ENCODE peak calls at places on chromosomes 13 and 19, in four cellular contexts. Z, P, N and D are unnamed samples. For H3K36me3, the result is how much of the 10 kb centered on the place peaks cover.

GRCh38 chr19:19866599-19867248 is 1.0 kb downstream of the ZNF253 start:
- DNase-seq in Z (no peak), P (peak), N (no peak), D (no peak)

GRCh38 chr19:47112664-47113445 is 721 bp downstream of the ZC3H4 start:
- DNase-seq in Z (peak), P (peak), N (peak), D (peak)

GRCh38 chr19:18650048-18650435 is 13.2 kb downstream of the KLHL26 start:
- DNase-seq in Z (no peak), P (no peak), N (peak), D (no peak)

GRCh38 chr19:41584260-41584810 is 8.4 kb downstream of the CEACAM21 start:
- DNase-seq in Z (no peak), P (no peak), N (no peak), D (no peak)

GRCh38 chr13:38980628-38981078 is 10.0 kb downstream of the STOML3 start:
- DNase-seq in Z (no peak), P (peak), N (no peak), D (no peak)

GRCh38 chr19:46753420-46754155 is 7.3 kb upstream of the STRN4 start:
- DNase-seq in Z (no peak), P (peak), N (no peak), D (peak)

GRCh38 chr19:53870485-53870844 is 2.8 kb downstream of the MYADM start:
- DNase-seq in Z (no peak), P (peak), N (no peak), D (no peak)

GRCh38 chr13:105552078-105552477 is 983.4 kb downstream of the EFNB2 start:
- DNase-seq in Z (no peak), P (no peak), N (no peak), D (no peak)

GRCh38 chr13:48214519-48215121 is 18.4 kb upstream of the ITM2B start:
- DNase-seq in Z (no peak), P (no peak), N (no peak), D (peak)

GRCh38 chr13:48603375-48603774 is 50.4 kb upstream of the CYSLTR2 start:
- DNase-seq in Z (no peak), P (no peak), N (no peak), D (no peak)

GRCh38 chr13:113785051-113786010 is 26.3 kb downstream of the TMEM255B start:
- DNase-seq in Z (no peak), P (no peak), N (no peak), D (peak)

DNA sequence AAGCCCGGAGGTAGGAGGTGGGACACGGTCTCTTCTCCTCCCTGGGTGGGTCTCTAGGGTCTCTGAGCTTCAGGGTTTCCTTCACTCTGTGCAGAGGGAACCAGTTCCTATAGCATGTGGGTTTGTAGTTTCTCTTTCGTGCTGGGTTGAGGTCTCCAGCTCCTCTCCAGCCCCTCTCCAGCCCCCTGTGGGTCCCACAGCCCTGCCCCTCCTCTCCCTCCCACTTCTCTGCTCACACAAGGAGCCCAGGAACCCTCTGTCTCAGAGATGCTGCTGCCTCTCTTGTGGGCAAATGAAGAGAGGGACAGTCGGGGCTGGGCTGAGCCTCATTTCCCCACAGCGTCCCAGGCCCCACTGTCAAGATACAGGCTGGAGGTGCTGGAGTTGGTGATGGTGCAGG is 1.4 kb downstream of the SIGLEC7 start:
- DNase-seq in Z (no peak), P (no peak), N (no peak), D (no peak)
- TF ChIP-seq CTCF in Z (no peak), P (no peak), N (no peak), D (no peak)

GRCh38 chr19:3536429-3537100 is 2.4 kb upstream of the TEKTIP1 start:
- DNase-seq in Z (no peak), P (no peak), N (no peak), D (no peak)

GRCh38 chr19:3535235-3535921 is 3.6 kb upstream of the TEKTIP1 start:
- DNase-seq in Z (no peak), P (no peak), N (no peak), D (no peak)

GRCh38 chr19:3537438-3538240 is 1.3 kb upstream of the TEKTIP1 start:
- DNase-seq in Z (no peak), P (no peak), N (no peak), D (no peak)

GRCh38 chr19:3538258-3538929 is 580 bp upstream of the TEKTIP1 start:
- DNase-seq in Z (no peak), P (no peak), N (no peak), D (no peak)

GRCh38 chr19:3537101-3537437 is 1.9 kb upstream of the TEKTIP1 start:
- DNase-seq in Z (no peak), P (no peak), N (no peak), D (no peak)
- H3K36me3 ChIP-seq in Z (under half), P (under half), N (under half), D (under half)

DNA sequence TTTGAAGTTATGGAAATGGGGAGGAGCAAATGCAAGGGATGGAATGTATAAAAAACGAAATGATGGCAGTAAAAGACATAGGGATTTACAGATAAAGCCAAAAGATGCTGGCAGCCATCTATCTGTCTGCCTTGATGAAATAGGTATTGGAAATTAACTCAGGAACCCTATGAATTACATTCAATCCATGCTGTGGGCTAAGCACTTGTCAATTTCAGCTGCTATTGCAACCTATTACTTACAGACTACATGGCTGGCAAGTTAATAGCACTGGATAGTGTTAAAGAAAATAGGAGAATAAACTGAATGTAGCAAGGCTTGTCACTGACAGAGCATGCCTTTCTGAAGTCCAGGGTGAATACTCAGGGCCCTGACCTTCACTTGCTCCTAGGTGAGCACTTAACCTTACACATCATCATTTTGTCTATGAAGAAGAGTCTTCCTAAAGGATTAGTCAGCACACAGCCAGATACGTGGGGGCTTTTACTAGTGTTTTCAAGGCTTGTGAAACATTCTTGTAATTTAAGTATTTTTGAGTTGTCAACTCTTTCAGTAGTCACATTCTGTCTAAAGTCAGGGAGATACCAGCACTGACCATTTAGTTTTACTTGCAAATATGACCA is 963.5 kb downstream of the PCDH17 start:
- DNase-seq in Z (no peak), P (no peak), N (no peak), D (no peak)
- TF ChIP-seq CTCF in Z (no peak), P (no peak), N (no peak), D (no peak)

GRCh38 chr19:33175886-33176669 is 18.1 kb upstream of the LRP3 start:
- DNase-seq in Z (no peak), P (peak), N (peak), D (no peak)

GRCh38 chr19:33175156-33175782 is 18.9 kb upstream of the LRP3 start:
- DNase-seq in Z (no peak), P (no peak), N (no peak), D (no peak)

GRCh38 chr19:33171916-33172359 is 22.2 kb upstream of the LRP3 start:
- DNase-seq in Z (no peak), P (no peak), N (no peak), D (peak)

GRCh38 chr19:33176670-33177416 is 17.3 kb upstream of the LRP3 start:
- DNase-seq in Z (peak), P (peak), N (peak), D (peak)

DNA sequence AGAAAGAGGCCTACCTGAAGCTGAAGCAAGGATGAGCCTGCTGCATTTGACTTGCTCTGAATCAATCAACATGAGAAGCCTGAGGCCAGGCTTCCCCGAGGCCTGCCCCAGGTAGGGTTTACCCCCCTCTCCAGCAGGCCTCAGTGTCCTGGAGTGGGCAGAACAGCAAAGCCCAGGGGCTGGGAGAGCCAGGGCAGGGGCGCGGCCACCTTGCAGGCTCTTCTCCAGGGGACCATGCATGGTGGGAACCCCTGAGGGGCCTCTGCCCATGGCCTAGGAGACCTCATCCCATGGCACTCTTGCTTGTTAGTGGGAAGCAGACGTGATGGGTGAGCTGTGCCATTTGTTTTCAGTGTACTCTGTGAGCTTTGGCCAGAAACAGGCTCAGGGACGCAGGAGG is 19.9 kb upstream of the LRP3 start:
- DNase-seq in Z (no peak), P (no peak), N (no peak), D (no peak)
- H3K36me3 ChIP-seq in Z (under half), P (under half), N (under half), D (under half)

GRCh38 chr13:45742985-45743384 is 40.9 kb downstream of the CBY2 start:
- DNase-seq in Z (no peak), P (no peak), N (no peak), D (no peak)

GRCh38 chr13:45737571-45738002 is 35.5 kb downstream of the CBY2 start:
- DNase-seq in Z (no peak), P (no peak), N (no peak), D (no peak)
- TF ChIP-seq CTCF in Z (no peak), P (peak), N (no peak), D (no peak)